ENCODE peak calls at places on chromosome 11, in four cellular contexts. G is tibial nerve, B is IMR-90, P is A549. E is an unnamed sample.

GRCh38 chr11:60923800-60924109 is 505 bp upstream of the TMEM132A start:
- DNase-seq in G (no peak), B (no peak), P (no peak), E (no peak)

GRCh38 chr11:76709756-76710155 is 39.2 kb upstream of the LRRC32 start:
- DNase-seq in G (no peak), B (no peak), P (no peak), E (no peak)

GRCh38 chr11:76604652-76605241 is 65.8 kb downstream of the LRRC32 start:
- DNase-seq in G (no peak), B (peak), P (no peak), E (peak)

GRCh38 chr11:13137778-13138400 is 128.8 kb downstream of the RASSF10 start:
- DNase-seq in G (no peak), B (peak), P (no peak), E (no peak)

GRCh38 chr11:9158898-9159391 is 67.5 kb upstream of the SCUBE2 start:
- DNase-seq in G (no peak), B (peak), P (no peak), E (no peak)

GRCh38 chr11:94007906-94008305 is 13.2 kb upstream of the HEPHL1 start:
- DNase-seq in G (no peak), B (no peak), P (no peak), E (no peak)

GRCh38 chr11:32231909-32232493 is 141.1 kb downstream of the RCN1 start:
- DNase-seq in G (no peak), B (peak), P (peak), E (no peak)

GRCh38 chr11:9759519-9760179 is 95.8 kb downstream of the SWAP70 start:
- DNase-seq in G (peak), B (peak), P (peak), E (peak)

GRCh38 chr11:117950320-117950719 is 21.1 kb upstream of the TMPRSS13 start:
- DNase-seq in G (no peak), B (no peak), P (no peak), E (peak)

GRCh38 chr11:113651018-113651417 is 55.1 kb downstream of the TMPRSS5 start:
- DNase-seq in G (no peak), B (no peak), P (no peak), E (no peak)

GRCh38 chr11:84173078-84173477 is 886.9 kb upstream of the CCDC90B start:
- DNase-seq in G (no peak), B (no peak), P (no peak), E (no peak)

GRCh38 chr11:56331861-56332491 is 13.9 kb upstream of the OR8K1 start:
- DNase-seq in G (no peak), B (no peak), P (no peak), E (peak)

GRCh38 chr11:61279934-61280656 is 15.0 kb downstream of the VWCE start:
- DNase-seq in G (no peak), B (peak), P (no peak), E (no peak)

GRCh38 chr11:17699157-17700114 is 19.9 kb upstream of the MYOD1 start:
- DNase-seq in G (no peak), B (peak), P (no peak), E (no peak)

GRCh38 chr11:112042161-112042960 is 17.2 kb downstream of the DLAT start:
- DNase-seq in G (no peak), B (peak), P (no peak), E (no peak)

GRCh38 chr11:12827929-12828812 is 153.9 kb downstream of the TEAD1 start:
- DNase-seq in G (no peak), B (peak), P (no peak), E (peak)

GRCh38 chr11:119380816-119381185 is 689 bp downstream of the USP2 start:
- DNase-seq in G (peak), B (no peak), P (no peak), E (no peak)

GRCh38 chr11:73597956-73598718 is at the start of gene FAM168A:
- DNase-seq in G (peak), B (peak), P (peak), E (peak)
- TF ChIP-seq POLR2A in G (no peak), B (no peak), P (peak), E (peak)

DNA sequence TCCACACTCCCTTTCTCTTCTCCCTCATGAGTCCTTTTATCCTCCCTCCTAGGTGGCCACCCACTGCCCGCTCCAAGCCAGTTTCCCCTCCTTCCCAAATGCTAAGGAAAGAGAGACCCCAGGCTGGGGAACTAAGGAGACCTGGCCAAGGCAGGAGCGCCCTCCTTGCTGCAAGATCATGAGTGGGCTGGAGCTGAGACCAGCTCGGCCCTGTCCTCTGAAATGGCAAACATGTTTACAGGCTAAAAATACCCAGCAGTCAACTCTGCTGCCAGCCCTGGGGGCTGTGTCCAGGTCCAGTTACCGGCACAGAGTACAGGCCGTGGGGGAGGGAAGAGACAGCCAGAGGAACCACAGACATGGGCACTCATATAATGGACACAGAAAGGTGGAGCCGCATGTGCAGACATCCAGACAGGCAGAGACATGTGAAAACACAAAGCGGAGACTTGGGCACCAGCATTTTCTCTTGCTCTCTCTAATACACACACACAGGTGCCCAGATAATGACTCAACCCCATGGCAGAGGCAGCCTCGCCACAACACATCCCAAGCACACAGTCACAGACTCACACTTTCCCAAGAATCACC is 1.2 kb upstream of the AHNAK start:
- DNase-seq in G (no peak), B (no peak), P (peak), E (no peak)
- TF ChIP-seq POLR2A in G (no peak), B (no peak), P (no peak), E (no peak)

GRCh38 chr11:65204143-65204542 is 22.4 kb downstream of the CAPN1 start:
- DNase-seq in G (no peak), B (no peak), P (no peak), E (no peak)
- TF ChIP-seq POLR2A in G (no peak), B (no peak), P (no peak), E (no peak)

GRCh38 chr11:65920035-65920802 is 993 bp downstream of the DRAP1 start:
- DNase-seq in G (no peak), B (no peak), P (no peak), E (peak)

GRCh38 chr11:65921033-65921555 is 1.9 kb downstream of the DRAP1 start:
- DNase-seq in G (no peak), B (no peak), P (no peak), E (no peak)

GRCh38 chr11:65918211-65919150 is at the start of gene C11orf68:
- DNase-seq in G (no peak), B (no peak), P (no peak), E (no peak)

GRCh38 chr11:65917434-65918210 is 1.2 kb downstream of the C11orf68 start:
- DNase-seq in G (no peak), B (no peak), P (no peak), E (no peak)

GRCh38 chr11:65919151-65920034 is at the start of gene DRAP1:
- DNase-seq in G (peak), B (peak), P (peak), E (peak)
- TF ChIP-seq POLR2A in G (no peak), B (peak), P (peak), E (peak)

DNA sequence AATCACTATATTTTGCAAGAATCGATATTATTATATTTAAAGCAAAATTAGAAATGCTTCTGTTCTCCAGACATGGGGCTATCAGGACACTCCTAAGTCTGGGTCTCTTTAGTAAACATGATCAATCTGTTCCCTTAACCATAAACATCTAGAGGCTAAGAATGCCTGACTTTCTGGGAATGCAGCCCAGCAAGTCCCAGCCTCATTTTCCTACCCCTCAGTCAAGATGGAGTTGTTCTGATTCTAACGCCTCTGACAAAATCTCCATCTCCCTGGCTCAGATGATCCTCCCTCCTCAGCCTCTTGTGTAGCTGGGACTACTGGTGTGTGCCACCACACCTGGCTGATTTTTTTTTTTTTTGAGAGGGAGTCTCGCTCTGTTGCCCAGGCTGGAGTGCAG is 35.0 kb downstream of the SLCO2B1 start:
- DNase-seq in G (no peak), B (no peak), P (no peak), E (no peak)
- TF ChIP-seq POLR2A in G (no peak), B (no peak), P (no peak), E (no peak)

DNA sequence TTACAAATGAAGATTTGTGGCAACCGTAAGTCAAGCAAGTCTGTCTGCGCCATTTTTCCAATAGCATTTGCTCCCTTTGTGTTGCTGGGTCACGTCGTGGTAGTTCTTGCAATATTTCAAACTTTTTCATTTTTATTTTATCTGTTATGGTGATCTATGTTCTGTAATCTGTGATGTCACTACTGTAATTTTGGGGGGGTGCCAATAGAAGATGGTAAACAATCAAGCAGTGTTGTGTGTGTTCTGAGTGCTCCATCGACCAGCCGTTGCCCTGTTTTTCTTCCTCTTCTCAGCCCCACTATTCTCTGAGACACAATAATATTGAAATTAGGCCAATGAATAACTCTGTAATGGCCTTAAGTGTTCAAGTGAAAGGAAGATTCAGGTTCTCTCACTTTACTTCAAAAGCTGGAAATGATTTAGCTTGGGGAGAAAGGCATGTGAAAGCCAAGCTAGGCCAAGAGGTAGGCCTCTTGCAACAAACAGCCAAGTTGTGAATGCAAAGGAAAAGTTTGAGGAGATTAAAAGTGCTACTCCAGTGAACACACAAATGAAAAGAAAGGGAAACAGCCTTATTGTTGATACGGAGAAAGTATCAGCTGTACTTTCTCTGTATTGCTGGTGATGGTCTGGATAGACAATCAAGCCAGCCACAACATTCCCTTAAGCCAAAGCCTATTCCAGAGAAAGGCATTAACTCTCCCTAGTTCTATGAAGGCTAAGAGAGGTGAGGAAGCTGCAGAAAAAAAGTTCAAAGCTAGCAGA is 7.5 kb downstream of the ZC3H12C start:
- DNase-seq in G (no peak), B (no peak), P (no peak), E (no peak)
- TF ChIP-seq POLR2A in G (no peak), B (no peak), P (no peak), E (no peak)

E was measured in transverse colon.